ENCODE peak calls at places on chromosomes 1 and 21, in four cellular contexts. One of them, this sample, is unnamed.

GRCh38 chr21:29287383-29287782 is 11.3 kb upstream of the BACH1 start:
- DNase-seq in heart left ventricle: no peak
- DNase-seq in HCT116: no peak
- DNase-seq in left lung: no peak
- DNase-seq in this sample: no peak

GRCh38 chr1:87826639-87827345 is 498.1 kb downstream of the LMO4 start:
- DNase-seq in heart left ventricle: peak
- DNase-seq in HCT116: no peak
- DNase-seq in left lung: peak
- DNase-seq in this sample: no peak

GRCh38 chr1:210536263-210536961 is 207.7 kb downstream of the HHAT start:
- DNase-seq in heart left ventricle: no peak
- DNase-seq in HCT116: no peak
- DNase-seq in left lung: no peak
- DNase-seq in this sample: no peak

GRCh38 chr1:30475201-30475600 is 248.2 kb downstream of the MATN1 start:
- DNase-seq in heart left ventricle: no peak
- DNase-seq in HCT116: no peak
- DNase-seq in left lung: no peak
- DNase-seq in this sample: peak

GRCh38 chr1:152347116-152347728 is 12.6 kb downstream of the FLG2 start:
- DNase-seq in heart left ventricle: no peak
- DNase-seq in HCT116: peak
- DNase-seq in left lung: no peak
- DNase-seq in this sample: no peak

GRCh38 chr1:94020764-94021579 is 100.0 kb downstream of the ABCA4 start:
- DNase-seq in heart left ventricle: no peak
- DNase-seq in HCT116: no peak
- DNase-seq in left lung: peak
- DNase-seq in this sample: no peak

GRCh38 chr1:221913351-221913750 is 171.5 kb upstream of the DUSP10 start:
- DNase-seq in heart left ventricle: no peak
- DNase-seq in HCT116: no peak
- DNase-seq in left lung: no peak
- DNase-seq in this sample: no peak

GRCh38 chr1:168598963-168599362 is 22.6 kb downstream of the XCL1 start:
- DNase-seq in heart left ventricle: no peak
- DNase-seq in HCT116: no peak
- DNase-seq in left lung: no peak
- DNase-seq in this sample: no peak

GRCh38 chr1:150106331-150106730 is 38.8 kb downstream of the VPS45 start:
- DNase-seq in heart left ventricle: no peak
- DNase-seq in HCT116: no peak
- DNase-seq in left lung: no peak
- DNase-seq in this sample: no peak

GRCh38 chr1:43505077-43505780 is 25.5 kb upstream of the PTPRF start:
- DNase-seq in heart left ventricle: peak
- DNase-seq in HCT116: no peak
- DNase-seq in left lung: no peak
- DNase-seq in this sample: no peak

GRCh38 chr1:209095627-209096595 is 487.6 kb upstream of the CAMK1G start:
- DNase-seq in heart left ventricle: no peak
- DNase-seq in HCT116: no peak
- DNase-seq in left lung: no peak
- DNase-seq in this sample: no peak

GRCh38 chr1:19647643-19648042 is 3.5 kb downstream of the NBL1 start:
- DNase-seq in heart left ventricle: no peak
- DNase-seq in HCT116: no peak
- DNase-seq in left lung: no peak
- DNase-seq in this sample: no peak

GRCh38 chr1:236421850-236422516 is 27.9 kb downstream of the EDARADD start:
- DNase-seq in heart left ventricle: no peak
- DNase-seq in HCT116: no peak
- DNase-seq in left lung: no peak
- DNase-seq in this sample: no peak

GRCh38 chr1:109768700-109769325 is 5.1 kb upstream of the EPS8L3 start:
- DNase-seq in heart left ventricle: no peak
- DNase-seq in HCT116: no peak
- DNase-seq in left lung: peak
- DNase-seq in this sample: peak

GRCh38 chr21:42238185-42238934 is 19.4 kb downstream of the ABCG1 start:
- DNase-seq in heart left ventricle: no peak
- DNase-seq in HCT116: no peak
- DNase-seq in left lung: no peak
- DNase-seq in this sample: no peak

GRCh38 chr1:35502242-35502641 is 55.0 kb downstream of the KIAA0319L start:
- DNase-seq in heart left ventricle: no peak
- DNase-seq in HCT116: no peak
- DNase-seq in left lung: no peak
- DNase-seq in this sample: no peak

GRCh38 chr1:30413606-30414005 is 309.8 kb downstream of the MATN1 start:
- DNase-seq in heart left ventricle: peak
- DNase-seq in HCT116: no peak
- DNase-seq in left lung: no peak
- DNase-seq in this sample: peak

GRCh38 chr1:182050481-182051438 is 10.8 kb downstream of the ZNF648 start:
- DNase-seq in heart left ventricle: no peak
- DNase-seq in HCT116: no peak
- DNase-seq in left lung: no peak
- DNase-seq in this sample: no peak

GRCh38 chr1:20402585-20403422 is 83.2 kb downstream of the CAMK2N1 start:
- DNase-seq in heart left ventricle: no peak
- DNase-seq in HCT116: no peak
- DNase-seq in left lung: no peak
- DNase-seq in this sample: peak

GRCh38 chr1:83931658-83932253 is 67.2 kb downstream of the TTLL7 start:
- DNase-seq in heart left ventricle: no peak
- DNase-seq in HCT116: peak
- DNase-seq in left lung: no peak
- DNase-seq in this sample: no peak

GRCh38 chr1:57133686-57134085 is 167.9 kb upstream of the C8B start:
- DNase-seq in heart left ventricle: no peak
- DNase-seq in HCT116: no peak
- DNase-seq in left lung: no peak
- DNase-seq in this sample: no peak

GRCh38 chr1:218715961-218716669 is 371.0 kb downstream of the TGFB2 start:
- DNase-seq in heart left ventricle: no peak
- DNase-seq in HCT116: no peak
- DNase-seq in left lung: no peak
- DNase-seq in this sample: no peak

GRCh38 chr1:214259353-214259982 is 21.5 kb upstream of the SMYD2 start:
- DNase-seq in heart left ventricle: no peak
- DNase-seq in HCT116: no peak
- DNase-seq in left lung: no peak
- DNase-seq in this sample: no peak

GRCh38 chr1:204599596-204599995 is 83.4 kb downstream of the MDM4 start:
- DNase-seq in heart left ventricle: no peak
- DNase-seq in HCT116: no peak
- DNase-seq in left lung: no peak
- DNase-seq in this sample: no peak

GRCh38 chr1:214569357-214570004 is 18.1 kb upstream of the PTPN14 start:
- DNase-seq in heart left ventricle: no peak
- DNase-seq in HCT116: no peak
- DNase-seq in left lung: no peak
- DNase-seq in this sample: no peak

GRCh38 chr1:160416369-160416768 is 16.0 kb downstream of the VANGL2 start:
- DNase-seq in heart left ventricle: no peak
- DNase-seq in HCT116: peak
- DNase-seq in left lung: no peak
- DNase-seq in this sample: no peak

GRCh38 chr21:39364949-39365348 is 16.1 kb upstream of the HMGN1 start:
- DNase-seq in heart left ventricle: no peak
- DNase-seq in HCT116: no peak
- DNase-seq in left lung: no peak
- DNase-seq in this sample: no peak

GRCh38 chr1:29256979-29257804 is 20.9 kb downstream of the PTPRU start:
- DNase-seq in heart left ventricle: no peak
- DNase-seq in HCT116: no peak
- DNase-seq in left lung: no peak
- DNase-seq in this sample: no peak

GRCh38 chr1:111535256-111536191 is 32.1 kb upstream of the ADORA3 start:
- DNase-seq in heart left ventricle: no peak
- DNase-seq in HCT116: no peak
- DNase-seq in left lung: no peak
- DNase-seq in this sample: no peak

GRCh38 chr1:203519053-203519770 is 25.3 kb downstream of the OPTC start:
- DNase-seq in heart left ventricle: no peak
- DNase-seq in HCT116: no peak
- DNase-seq in left lung: no peak
- DNase-seq in this sample: no peak

GRCh38 chr1:98002288-98002687 is 81.5 kb upstream of the DPYD start:
- DNase-seq in heart left ventricle: no peak
- DNase-seq in HCT116: no peak
- DNase-seq in left lung: no peak
- DNase-seq in this sample: no peak

GRCh38 chr1:181061891-181062777 is 26.4 kb upstream of the IER5 start:
- DNase-seq in heart left ventricle: no peak
- DNase-seq in HCT116: no peak
- DNase-seq in left lung: peak
- DNase-seq in this sample: no peak

GRCh38 chr1:167360120-167360519 is 139.4 kb downstream of the POU2F1 start:
- DNase-seq in heart left ventricle: no peak
- DNase-seq in HCT116: no peak
- DNase-seq in left lung: no peak
- DNase-seq in this sample: no peak
- H3K4me3 ChIP-seq in heart left ventricle: no peak
- H3K4me3 ChIP-seq in HCT116: no peak
- H3K4me3 ChIP-seq in left lung: no peak
- H3K4me3 ChIP-seq in this sample: no peak

DNA sequence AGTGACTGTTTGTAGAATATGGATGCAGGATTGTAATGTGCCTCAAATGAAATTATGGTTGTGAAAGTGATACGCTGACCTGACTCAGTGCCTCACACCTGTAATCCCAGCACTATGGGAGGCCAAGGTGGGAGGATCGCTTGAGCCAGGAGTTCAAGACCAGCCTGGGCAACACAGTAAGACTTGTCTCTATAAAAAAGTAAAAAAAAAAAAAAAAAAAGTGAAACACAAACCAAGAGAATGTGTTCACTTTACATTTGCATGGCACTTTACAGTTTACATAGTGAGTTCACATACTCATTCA is 2.0 kb downstream of the CAPN2 start:
- DNase-seq in heart left ventricle: no peak
- DNase-seq in HCT116: no peak
- DNase-seq in left lung: no peak
- DNase-seq in this sample: no peak
- H3K4me3 ChIP-seq in heart left ventricle: peak
- H3K4me3 ChIP-seq in HCT116: no peak
- H3K4me3 ChIP-seq in left lung: peak
- H3K4me3 ChIP-seq in this sample: no peak

DNA sequence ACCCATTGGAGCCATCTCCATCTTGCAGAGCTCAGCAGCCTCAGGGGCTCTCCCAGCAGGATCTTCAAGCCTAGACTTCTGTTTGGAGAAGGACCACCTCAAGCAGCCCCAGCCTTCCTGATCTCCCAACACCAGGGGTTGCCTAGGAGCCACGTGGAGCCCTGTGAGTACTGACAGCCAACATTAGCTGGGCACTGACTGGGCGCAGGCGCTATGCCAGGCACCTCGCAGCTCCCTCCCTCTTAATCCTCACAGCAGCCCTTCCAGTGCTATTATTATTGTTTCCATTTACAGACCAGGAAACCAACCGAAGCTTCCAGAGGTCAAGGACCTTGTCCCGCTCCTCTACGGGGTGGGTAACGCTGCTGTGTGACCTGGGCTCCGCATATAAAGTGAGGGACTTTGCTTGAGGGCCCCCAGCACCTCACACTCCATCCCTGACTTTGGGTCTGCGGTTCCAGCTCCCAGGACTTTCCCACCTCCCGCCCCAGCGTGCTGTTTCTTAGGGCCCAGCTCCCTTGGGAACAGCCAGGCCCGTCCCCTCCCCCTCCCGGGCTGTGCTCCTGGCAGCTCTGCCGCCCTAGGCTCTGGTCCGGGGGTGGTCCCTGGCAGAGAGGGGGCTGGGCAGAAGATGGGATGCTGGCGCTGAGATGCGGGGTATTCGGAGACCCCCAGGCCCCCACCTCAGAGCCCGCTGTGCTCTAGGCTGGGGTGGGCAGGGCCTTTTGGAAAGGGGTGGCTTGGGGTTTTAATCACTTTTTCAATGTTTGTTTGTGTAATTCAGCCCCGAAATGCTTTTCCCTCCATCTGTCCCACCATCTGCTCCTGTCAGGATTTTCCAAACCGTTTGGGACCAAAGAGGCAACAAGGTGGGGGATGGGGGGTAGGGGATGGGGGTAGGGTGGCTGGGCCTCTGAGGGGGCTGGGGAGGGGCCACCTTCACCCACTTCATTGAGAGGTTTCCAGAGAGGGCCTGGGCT is 4.1 kb upstream of the HPCA start:
- DNase-seq in heart left ventricle: peak
- DNase-seq in HCT116: no peak
- DNase-seq in left lung: no peak
- DNase-seq in this sample: no peak
- H3K4me3 ChIP-seq in heart left ventricle: peak
- H3K4me3 ChIP-seq in HCT116: no peak
- H3K4me3 ChIP-seq in left lung: no peak
- H3K4me3 ChIP-seq in this sample: no peak

GRCh38 chr1:13699510-13699909 is 478 bp upstream of the PRDM2 start:
- DNase-seq in heart left ventricle: no peak
- DNase-seq in HCT116: no peak
- DNase-seq in left lung: no peak
- DNase-seq in this sample: no peak

GRCh38 chr1:13700521-13701273 is 709 bp downstream of the PRDM2 start:
- DNase-seq in heart left ventricle: peak
- DNase-seq in HCT116: no peak
- DNase-seq in left lung: peak
- DNase-seq in this sample: no peak

GRCh38 chr1:13702425-13703127 is 2.6 kb downstream of the PRDM2 start:
- DNase-seq in heart left ventricle: no peak
- DNase-seq in HCT116: no peak
- DNase-seq in left lung: no peak
- DNase-seq in this sample: no peak

GRCh38 chr1:13699936-13700520 is at the start of gene PRDM2:
- DNase-seq in heart left ventricle: peak
- DNase-seq in HCT116: no peak
- DNase-seq in left lung: peak
- DNase-seq in this sample: peak

GRCh38 chr1:13701274-13701650 is 1.3 kb downstream of the PRDM2 start:
- DNase-seq in heart left ventricle: no peak
- DNase-seq in HCT116: no peak
- DNase-seq in left lung: no peak
- DNase-seq in this sample: no peak
- H3K4me3 ChIP-seq in heart left ventricle: peak
- H3K4me3 ChIP-seq in HCT116: no peak
- H3K4me3 ChIP-seq in left lung: no peak
- H3K4me3 ChIP-seq in this sample: peak

DNA sequence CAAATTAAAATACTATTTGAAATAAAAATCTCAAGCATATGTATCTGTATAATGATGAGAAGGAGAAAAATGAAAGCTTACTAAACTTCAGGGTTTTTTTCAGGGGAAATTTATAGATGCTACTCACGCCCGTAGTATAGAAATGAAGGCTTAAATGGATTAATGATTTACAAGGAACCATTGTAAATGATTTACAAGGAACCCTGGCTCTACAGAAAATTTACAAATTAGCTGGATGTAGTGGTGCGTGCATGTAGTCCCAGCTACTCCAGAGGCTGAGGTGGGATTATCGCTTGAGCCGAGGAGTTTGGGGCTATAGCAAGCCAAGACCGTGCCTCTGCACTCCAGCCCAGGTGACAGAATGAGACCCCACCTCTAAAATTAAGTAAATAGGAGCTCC is 150.5 kb downstream of the PCBP3 start:
- DNase-seq in heart left ventricle: no peak
- DNase-seq in HCT116: no peak
- DNase-seq in left lung: no peak
- DNase-seq in this sample: no peak
- H3K4me3 ChIP-seq in heart left ventricle: no peak
- H3K4me3 ChIP-seq in HCT116: no peak
- H3K4me3 ChIP-seq in left lung: no peak
- H3K4me3 ChIP-seq in this sample: no peak